ENCODE peak calls at places on chromosomes 13 and 19, in nine cellular contexts. S, T, A, Z, V, Y, K, W and F are unnamed samples.

GRCh38 chr13:102774210-102774560 is 599 bp upstream of the TEX30 start:
- DNase-seq in V (no peak), Y (no peak), S (no peak), K (no peak), W (no peak), A (no peak), Z (no peak), T (peak; percentile 76), F (no peak)

GRCh38 chr19:6765738-6766356 is 1.4 kb downstream of the SH2D3A start:
- DNase-seq in K (no peak), Z (no peak), V (no peak), A (no peak), S (no peak), W (peak; percentile 97), T (peak; percentile 59), Y (no peak), F (peak; percentile 27)

GRCh38 chr19:1000095-1000494 is at the start of gene GRIN3B:
- DNase-seq in T (no peak), Y (peak; percentile 46), S (no peak), W (peak; percentile 69), V (peak; percentile 29), A (peak; percentile 78), K (no peak), Z (peak; percentile 72), F (peak; percentile 39)

GRCh38 chr19:53868091-53868891 is 608 bp downstream of the MYADM start:
- DNase-seq in K (no peak), W (peak; percentile 37), Z (peak; percentile 48), T (peak; percentile 83), S (no peak), V (no peak), A (no peak), Y (no peak), F (peak; percentile 38)

GRCh38 chr19:17324357-17325114 is 10.1 kb downstream of the ANO8 start:
- DNase-seq in S (no peak), A (no peak), Y (no peak), V (no peak), K (no peak), W (no peak), T (no peak), Z (no peak), F (no peak)

GRCh38 chr19:29263305-29264080 is 50.5 kb upstream of the UQCRFS1 start:
- DNase-seq in A (peak; percentile 68), W (peak; percentile 4), Z (peak; percentile 67), V (peak; percentile 23), S (peak; percentile 27), K (no peak), T (no peak), Y (peak; percentile 18), F (peak; percentile 20)

GRCh38 chr13:111880185-111880584 is 186.8 kb upstream of the SOX1 start:
- DNase-seq in W (no peak), V (no peak), K (no peak), Z (no peak), S (no peak), T (no peak), Y (no peak), A (no peak), F (no peak)

GRCh38 chr13:31207630-31208549 is 8.1 kb downstream of the B3GLCT start:
- DNase-seq in K (no peak), Z (no peak), S (no peak), V (no peak), W (no peak), T (peak; percentile 66), A (no peak), Y (no peak), F (no peak)

GRCh38 chr13:114286808-114287207 is 5.4 kb downstream of the UPF3A start:
- DNase-seq in K (no peak), W (no peak), T (no peak), Y (no peak), A (no peak), V (no peak), Z (no peak), S (no peak), F (no peak)

GRCh38 chr19:40718774-40719391 is 2.0 kb downstream of the ITPKC start:
- DNase-seq in S (peak; percentile 58), K (no peak), Y (no peak), Z (peak; percentile 19), V (no peak), W (peak; percentile 94), A (peak; percentile 37), T (no peak), F (no peak)

GRCh38 chr19:6271721-6272410 is 7.9 kb downstream of the MLLT1 start:
- DNase-seq in A (no peak), Y (no peak), S (peak; percentile 64), V (no peak), K (no peak), W (no peak), T (peak; percentile 92), Z (no peak), F (no peak)

GRCh38 chr19:40302224-40303011 is 17.3 kb upstream of the AKT2 start:
- DNase-seq in W (peak; percentile 67), A (no peak), K (no peak), V (no peak), S (no peak), Z (no peak), T (peak; percentile 29), Y (no peak), F (no peak)

GRCh38 chr13:95099541-95099940 is 201.7 kb downstream of the ABCC4 start:
- DNase-seq in K (no peak), S (no peak), T (no peak), Y (no peak), W (peak; percentile 10), Z (no peak), A (no peak), V (no peak), F (no peak)

GRCh38 chr13:50676602-50677001 is 166.9 kb downstream of the DLEU7 start:
- DNase-seq in K (no peak), S (no peak), V (no peak), Y (no peak), Z (no peak), W (peak; percentile 50), A (no peak), T (no peak), F (no peak)

GRCh38 chr13:29954082-29955043 is 103.9 kb upstream of the UBL3 start:
- DNase-seq in Z (peak; percentile 38), S (no peak), W (no peak), Y (no peak), V (peak; percentile 15), T (no peak), A (peak; percentile 29), K (no peak), F (no peak)

GRCh38 chr13:75421987-75422386 is 60.0 kb downstream of the TBC1D4 start:
- DNase-seq in S (no peak), Z (no peak), A (no peak), T (no peak), K (no peak), Y (no peak), V (no peak), W (no peak), F (no peak)

GRCh38 chr13:31846182-31846938 is 107.0 kb downstream of the RXFP2 start:
- DNase-seq in A (peak; percentile 89), K (no peak), T (peak; percentile 98), Y (peak; percentile 31), V (no peak), Z (peak; percentile 76), W (peak; percentile 84), S (peak; percentile 74), F (peak; percentile 80)

GRCh38 chr19:17517898-17518297 is 6.4 kb downstream of the PGLS start:
- DNase-seq in K (no peak), W (no peak), Y (no peak), T (no peak), S (no peak), V (no peak), A (no peak), Z (no peak), F (no peak)

GRCh38 chr13:52085416-52085815 is 43.5 kb downstream of the NEK5 start:
- DNase-seq in Z (no peak), T (no peak), S (no peak), Y (no peak), A (no peak), W (peak; percentile 70), K (no peak), V (no peak), F (no peak)

GRCh38 chr13:112522578-112522977 is 65.4 kb downstream of the TUBGCP3 start:
- DNase-seq in K (no peak), Y (no peak), V (no peak), S (no peak), A (no peak), W (peak; percentile 6), Z (no peak), T (no peak), F (no peak)

GRCh38 chr19:47699360-47699917 is 13.8 kb upstream of the EHD2 start:
- DNase-seq in T (no peak), V (peak; percentile 11), Y (peak; percentile 11), K (no peak), A (peak; percentile 62), Z (peak; percentile 70), S (no peak), W (no peak), F (peak; percentile 41)

GRCh38 chr13:111216166-111216960 is 101.3 kb downstream of the ARHGEF7 start:
- DNase-seq in S (no peak), A (peak; percentile 51), Z (peak; percentile 48), K (no peak), Y (no peak), T (no peak), W (no peak), V (peak; percentile 14), F (peak; percentile 21)

GRCh38 chr19:49890349-49891311 is 6.1 kb downstream of the IL4I1 start:
- DNase-seq in W (peak; percentile 48), A (no peak), V (peak; percentile 43), K (no peak), Y (no peak), S (no peak), T (no peak), Z (peak; percentile 64), F (peak; percentile 77)

GRCh38 chr13:57716295-57716694 is 84.8 kb downstream of the PCDH17 start:
- DNase-seq in Z (no peak), S (no peak), T (no peak), W (no peak), Y (no peak), A (no peak), V (no peak), K (no peak), F (no peak)

GRCh38 chr13:23796546-23796945 is 92.7 kb downstream of the MIPEP start:
- DNase-seq in Y (no peak), T (no peak), V (no peak), A (no peak), W (no peak), S (no peak), Z (no peak), K (no peak), F (no peak)

GRCh38 chr13:84132491-84132890 is 250.2 kb upstream of the SLITRK1 start:
- DNase-seq in A (no peak), T (no peak), W (no peak), K (no peak), Y (no peak), V (no peak), Z (no peak), S (no peak), F (no peak)